ENCODE peak calls at places on chromosomes 12 and 14, in seven cellular contexts. One of them, this sample, is unnamed.

GRCh38 chr14:91300283-91300841 is 55.9 kb upstream of the GPR68 start:
- DNase-seq in SK-N-SH: no peak
- DNase-seq in GM12878: no peak
- DNase-seq in HCT116: no peak
- DNase-seq in K562: no peak
- DNase-seq in H1: no peak
- DNase-seq in HepG2: no peak
- DNase-seq in this sample: no peak

GRCh38 chr14:64265222-64265621 is 28.9 kb downstream of the ESR2 start:
- DNase-seq in SK-N-SH: no peak
- DNase-seq in GM12878: no peak
- DNase-seq in HCT116: no peak
- DNase-seq in K562: no peak
- DNase-seq in H1: no peak
- DNase-seq in HepG2: no peak
- DNase-seq in this sample: no peak

GRCh38 chr14:70563869-70564268 is 29.1 kb upstream of the ADAM20 start:
- DNase-seq in SK-N-SH: no peak
- DNase-seq in GM12878: no peak
- DNase-seq in HCT116: no peak
- DNase-seq in K562: no peak
- DNase-seq in H1: no peak
- DNase-seq in HepG2: no peak
- DNase-seq in this sample: peak; percentile 61

GRCh38 chr12:46659844-46660243 is 166.0 kb downstream of the SLC38A4 start:
- DNase-seq in SK-N-SH: no peak
- DNase-seq in GM12878: no peak
- DNase-seq in HCT116: no peak
- DNase-seq in K562: no peak
- DNase-seq in H1: no peak
- DNase-seq in HepG2: no peak
- DNase-seq in this sample: no peak

GRCh38 chr12:102300824-102301461 is 103.3 kb upstream of the PMCH start:
- DNase-seq in SK-N-SH: peak; percentile 8
- DNase-seq in GM12878: peak; percentile 61
- DNase-seq in HCT116: peak; percentile 53
- DNase-seq in K562: peak; percentile 36
- DNase-seq in H1: no peak
- DNase-seq in HepG2: peak; percentile 49
- DNase-seq in this sample: peak; percentile 79

GRCh38 chr14:88765130-88765529 is 27.6 kb downstream of the EML5 start:
- DNase-seq in SK-N-SH: no peak
- DNase-seq in GM12878: no peak
- DNase-seq in HCT116: no peak
- DNase-seq in K562: no peak
- DNase-seq in H1: no peak
- DNase-seq in HepG2: no peak
- DNase-seq in this sample: no peak

GRCh38 chr12:6375269-6376078 is at the start of gene SCNN1A:
- DNase-seq in SK-N-SH: no peak
- DNase-seq in GM12878: no peak
- DNase-seq in HCT116: no peak
- DNase-seq in K562: no peak
- DNase-seq in H1: peak; percentile 82
- DNase-seq in HepG2: no peak
- DNase-seq in this sample: peak; percentile 29

GRCh38 chr14:68325267-68325807 is 467.5 kb downstream of the ZFP36L1 start:
- DNase-seq in SK-N-SH: no peak
- DNase-seq in GM12878: no peak
- DNase-seq in HCT116: no peak
- DNase-seq in K562: no peak
- DNase-seq in H1: no peak
- DNase-seq in HepG2: no peak
- DNase-seq in this sample: no peak

GRCh38 chr14:71591929-71592328 is 340.3 kb upstream of the RGS6 start:
- DNase-seq in SK-N-SH: no peak
- DNase-seq in GM12878: no peak
- DNase-seq in HCT116: peak; percentile 16
- DNase-seq in K562: no peak
- DNase-seq in H1: no peak
- DNase-seq in HepG2: no peak
- DNase-seq in this sample: no peak

GRCh38 chr12:1080520-1081223 is 89.6 kb downstream of the ERC1 start:
- DNase-seq in SK-N-SH: no peak
- DNase-seq in GM12878: peak; percentile 48
- DNase-seq in HCT116: no peak
- DNase-seq in K562: no peak
- DNase-seq in H1: no peak
- DNase-seq in HepG2: no peak
- DNase-seq in this sample: no peak

GRCh38 chr12:128727461-128727860 is 96.3 kb downstream of the SLC15A4 start:
- DNase-seq in SK-N-SH: no peak
- DNase-seq in GM12878: no peak
- DNase-seq in HCT116: no peak
- DNase-seq in K562: no peak
- DNase-seq in H1: no peak
- DNase-seq in HepG2: no peak
- DNase-seq in this sample: no peak

GRCh38 chr12:124397807-124398577 is 103.1 kb downstream of the RFLNA start:
- DNase-seq in SK-N-SH: no peak
- DNase-seq in GM12878: no peak
- DNase-seq in HCT116: no peak
- DNase-seq in K562: no peak
- DNase-seq in H1: no peak
- DNase-seq in HepG2: no peak
- DNase-seq in this sample: peak; percentile 45

GRCh38 chr14:77353469-77354141 is 23.3 kb downstream of the TMED8 start:
- DNase-seq in SK-N-SH: no peak
- DNase-seq in GM12878: no peak
- DNase-seq in HCT116: no peak
- DNase-seq in K562: no peak
- DNase-seq in H1: no peak
- DNase-seq in HepG2: peak; percentile 84
- DNase-seq in this sample: no peak

DNA sequence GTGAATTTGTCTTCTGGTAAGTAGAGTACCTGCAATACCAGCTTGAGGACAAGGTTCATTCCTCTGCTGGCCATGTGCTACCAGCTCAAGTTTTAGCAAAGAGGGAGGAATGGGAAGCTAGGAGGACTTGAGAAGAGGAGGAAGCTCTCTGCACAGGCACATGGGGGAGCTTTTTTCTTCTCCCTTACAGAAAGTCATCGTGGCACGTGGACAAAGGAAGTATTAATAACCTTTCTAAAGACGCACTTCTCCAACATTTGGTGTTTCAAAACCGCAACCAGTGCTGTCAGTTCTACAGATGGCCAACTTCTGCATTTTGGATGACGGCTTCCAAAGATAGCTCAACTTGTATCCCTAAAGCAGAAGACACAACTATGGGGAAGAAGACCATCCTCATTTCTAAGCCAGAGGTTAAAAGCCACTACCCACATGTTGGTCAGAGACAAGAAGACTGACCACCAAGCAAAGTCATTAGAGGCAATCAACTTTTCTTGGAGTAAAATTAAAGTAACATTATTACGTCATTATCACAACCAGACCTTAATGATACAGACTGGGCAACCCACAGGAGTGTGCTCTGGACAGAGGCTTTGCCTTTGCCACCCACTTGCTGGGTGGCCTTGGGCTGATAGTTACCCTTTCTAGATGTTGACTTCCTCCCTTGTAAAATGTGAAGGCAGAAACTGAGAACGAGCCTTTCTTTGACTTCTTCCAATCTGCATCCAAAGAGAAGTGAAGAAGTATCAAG is 12.3 kb upstream of the TMED10 start:
- DNase-seq in SK-N-SH: no peak
- DNase-seq in GM12878: peak; percentile 62
- DNase-seq in HCT116: no peak
- DNase-seq in K562: no peak
- DNase-seq in H1: no peak
- DNase-seq in HepG2: no peak
- DNase-seq in this sample: no peak
- TF ChIP-seq JUND in SK-N-SH: no peak
- TF ChIP-seq JUND in GM12878: no peak
- TF ChIP-seq JUND in HCT116: no peak
- TF ChIP-seq JUND in K562: no peak
- TF ChIP-seq JUND in H1: no peak
- TF ChIP-seq JUND in HepG2: no peak
- TF ChIP-seq JUND in this sample: no peak

GRCh38 chr12:24487606-24488005 is 461.3 kb downstream of the BCAT1 start:
- DNase-seq in SK-N-SH: no peak
- DNase-seq in GM12878: no peak
- DNase-seq in HCT116: no peak
- DNase-seq in K562: no peak
- DNase-seq in H1: no peak
- DNase-seq in HepG2: no peak
- DNase-seq in this sample: no peak
- TF ChIP-seq JUND in SK-N-SH: no peak
- TF ChIP-seq JUND in GM12878: no peak
- TF ChIP-seq JUND in HCT116: no peak
- TF ChIP-seq JUND in K562: no peak
- TF ChIP-seq JUND in H1: no peak
- TF ChIP-seq JUND in HepG2: no peak
- TF ChIP-seq JUND in this sample: no peak

GRCh38 chr12:30687265-30687986 is 8.2 kb downstream of the IPO8 start:
- DNase-seq in SK-N-SH: no peak
- DNase-seq in GM12878: no peak
- DNase-seq in HCT116: no peak
- DNase-seq in K562: no peak
- DNase-seq in H1: no peak
- DNase-seq in HepG2: peak; percentile 8
- DNase-seq in this sample: no peak

GRCh38 chr12:30692470-30692869 is 3.2 kb downstream of the IPO8 start:
- DNase-seq in SK-N-SH: no peak
- DNase-seq in GM12878: no peak
- DNase-seq in HCT116: no peak
- DNase-seq in K562: no peak
- DNase-seq in H1: no peak
- DNase-seq in HepG2: no peak
- DNase-seq in this sample: no peak

GRCh38 chr12:30694412-30694955 is 1.2 kb downstream of the IPO8 start:
- DNase-seq in SK-N-SH: no peak
- DNase-seq in GM12878: no peak
- DNase-seq in HCT116: no peak
- DNase-seq in K562: no peak
- DNase-seq in H1: no peak
- DNase-seq in HepG2: no peak
- DNase-seq in this sample: no peak

GRCh38 chr12:30694971-30695326 is 720 bp downstream of the IPO8 start:
- DNase-seq in SK-N-SH: peak; percentile 60
- DNase-seq in GM12878: no peak
- DNase-seq in HCT116: peak; percentile 21
- DNase-seq in K562: peak; percentile 17
- DNase-seq in H1: peak; percentile 54
- DNase-seq in HepG2: peak; percentile 41
- DNase-seq in this sample: peak; percentile 69

DNA sequence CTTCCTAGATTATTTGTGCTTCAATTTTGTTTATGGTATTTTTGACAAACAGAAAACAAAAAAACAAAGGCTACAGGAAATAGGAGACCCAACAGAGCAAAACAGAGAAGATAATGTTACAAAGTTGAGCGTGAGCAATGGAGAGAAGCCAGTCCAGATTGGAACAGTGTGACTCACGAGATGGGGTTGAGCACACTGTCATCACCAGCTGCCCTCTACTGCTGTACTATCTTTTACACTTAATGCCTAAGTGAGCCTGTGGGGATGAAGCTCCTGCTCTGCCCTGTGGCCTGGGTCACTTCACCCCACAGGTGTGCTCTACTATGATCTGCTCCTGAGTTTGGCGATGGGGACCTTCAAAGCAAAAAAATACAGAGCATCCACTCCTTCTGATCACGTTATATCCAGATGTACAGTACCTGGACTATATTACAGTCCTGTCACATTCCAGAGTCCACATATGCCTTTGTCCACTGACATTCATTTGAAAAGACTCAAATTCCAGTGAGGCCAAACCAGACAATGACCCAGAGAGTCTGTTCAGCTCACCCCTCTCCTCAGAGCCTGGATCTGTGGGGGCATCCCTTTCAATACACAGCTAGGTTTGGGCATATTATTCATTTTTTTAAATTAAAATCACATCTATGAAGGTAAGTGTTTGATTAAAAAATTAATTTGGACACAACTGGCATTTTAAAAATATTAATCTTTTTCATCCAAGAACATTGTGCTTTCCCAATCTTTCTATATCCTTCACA is 4.4 kb downstream of the IPO8 start:
- DNase-seq in SK-N-SH: peak; percentile 34
- DNase-seq in GM12878: no peak
- DNase-seq in HCT116: no peak
- DNase-seq in K562: no peak
- DNase-seq in H1: no peak
- DNase-seq in HepG2: peak; percentile 41
- DNase-seq in this sample: no peak
- TF ChIP-seq JUND in SK-N-SH: peak; percentile 48
- TF ChIP-seq JUND in GM12878: no peak
- TF ChIP-seq JUND in HCT116: peak; percentile 9
- TF ChIP-seq JUND in K562: no peak
- TF ChIP-seq JUND in H1: no peak
- TF ChIP-seq JUND in HepG2: no peak
- TF ChIP-seq JUND in this sample: no peak

GRCh38 chr14:101518611-101519048 is 42.7 kb upstream of the DIO3 start:
- DNase-seq in SK-N-SH: no peak
- DNase-seq in GM12878: no peak
- DNase-seq in HCT116: no peak
- DNase-seq in K562: no peak
- DNase-seq in H1: no peak
- DNase-seq in HepG2: no peak
- DNase-seq in this sample: no peak
- TF ChIP-seq JUND in SK-N-SH: no peak
- TF ChIP-seq JUND in GM12878: no peak
- TF ChIP-seq JUND in HCT116: no peak
- TF ChIP-seq JUND in K562: no peak
- TF ChIP-seq JUND in H1: no peak
- TF ChIP-seq JUND in HepG2: no peak
- TF ChIP-seq JUND in this sample: no peak

GRCh38 chr12:117134059-117134458 is 34.8 kb upstream of the TESC start:
- DNase-seq in SK-N-SH: no peak
- DNase-seq in GM12878: no peak
- DNase-seq in HCT116: no peak
- DNase-seq in K562: no peak
- DNase-seq in H1: no peak
- DNase-seq in HepG2: no peak
- DNase-seq in this sample: no peak
- TF ChIP-seq JUND in SK-N-SH: no peak
- TF ChIP-seq JUND in GM12878: no peak
- TF ChIP-seq JUND in HCT116: no peak
- TF ChIP-seq JUND in K562: no peak
- TF ChIP-seq JUND in H1: no peak
- TF ChIP-seq JUND in HepG2: no peak
- TF ChIP-seq JUND in this sample: no peak

GRCh38 chr12:14803830-14804160 is 325 bp downstream of the C12orf60 start:
- DNase-seq in SK-N-SH: no peak
- DNase-seq in GM12878: no peak
- DNase-seq in HCT116: peak; percentile 2
- DNase-seq in K562: no peak
- DNase-seq in H1: no peak
- DNase-seq in HepG2: no peak
- DNase-seq in this sample: no peak
- TF ChIP-seq JUND in SK-N-SH: no peak
- TF ChIP-seq JUND in GM12878: no peak
- TF ChIP-seq JUND in HCT116: no peak
- TF ChIP-seq JUND in K562: no peak
- TF ChIP-seq JUND in H1: no peak
- TF ChIP-seq JUND in HepG2: no peak
- TF ChIP-seq JUND in this sample: no peak

This sample was measured in T47D.